ENCODE peak calls at places on chromosomes 7 and 10, in four cellular contexts. One of them, this sample, is unnamed.

GRCh38 chr7:139526578-139527544 is 3.4 kb downstream of the CLEC2L start:
- DNase-seq in tibial artery: no peak
- DNase-seq in psoas muscle: no peak
- DNase-seq in GM10248: no peak
- DNase-seq in this sample: no peak

GRCh38 chr10:33887188-33887587 is 552.7 kb upstream of the NRP1 start:
- DNase-seq in GM10248: no peak
- DNase-seq in tibial artery: no peak
- DNase-seq in psoas muscle: no peak
- DNase-seq in this sample: no peak

GRCh38 chr7:95482398-95482797 is 3.3 kb upstream of the ASB4 start:
- DNase-seq in tibial artery: no peak
- DNase-seq in GM10248: no peak
- DNase-seq in psoas muscle: no peak
- DNase-seq in this sample: no peak

GRCh38 chr7:40470111-40470736 is 335.4 kb downstream of the SUGCT start:
- DNase-seq in psoas muscle: no peak
- DNase-seq in tibial artery: peak; percentile 24
- DNase-seq in GM10248: no peak
- DNase-seq in this sample: no peak

GRCh38 chr10:5951167-5951711 is 26.1 kb downstream of the IL15RA start:
- DNase-seq in GM10248: no peak
- DNase-seq in psoas muscle: peak; percentile 66
- DNase-seq in tibial artery: peak; percentile 54
- DNase-seq in this sample: peak; percentile 80

GRCh38 chr10:86110156-86110786 is 256.3 kb downstream of the GRID1 start:
- DNase-seq in tibial artery: no peak
- DNase-seq in psoas muscle: no peak
- DNase-seq in GM10248: no peak
- DNase-seq in this sample: no peak

GRCh38 chr10:33005322-33006282 is 47.6 kb upstream of the ITGB1 start:
- DNase-seq in tibial artery: peak; percentile 68
- DNase-seq in GM10248: peak; percentile 40
- DNase-seq in psoas muscle: peak; percentile 86
- DNase-seq in this sample: peak; percentile 95

GRCh38 chr10:113015201-113015600 is 65.2 kb downstream of the TCF7L2 start:
- DNase-seq in tibial artery: no peak
- DNase-seq in psoas muscle: no peak
- DNase-seq in GM10248: no peak
- DNase-seq in this sample: no peak

GRCh38 chr7:108181073-108181985 is 51.2 kb upstream of the LAMB4 start:
- DNase-seq in GM10248: peak; percentile 26
- DNase-seq in psoas muscle: no peak
- DNase-seq in tibial artery: no peak
- DNase-seq in this sample: no peak

GRCh38 chr10:71399946-71400345 is 3.2 kb downstream of the CDH23 start:
- DNase-seq in GM10248: no peak
- DNase-seq in tibial artery: no peak
- DNase-seq in psoas muscle: no peak
- DNase-seq in this sample: no peak

GRCh38 chr10:60298408-60299389 is 91.0 kb downstream of the ANK3 start:
- DNase-seq in tibial artery: no peak
- DNase-seq in psoas muscle: no peak
- DNase-seq in GM10248: no peak
- DNase-seq in this sample: no peak

GRCh38 chr10:60296073-60296472 is 93.6 kb downstream of the ANK3 start:
- DNase-seq in GM10248: no peak
- DNase-seq in psoas muscle: no peak
- DNase-seq in tibial artery: no peak
- DNase-seq in this sample: no peak

GRCh38 chr10:60299390-60299778 is 90.3 kb downstream of the ANK3 start:
- DNase-seq in GM10248: no peak
- DNase-seq in psoas muscle: no peak
- DNase-seq in tibial artery: no peak
- DNase-seq in this sample: no peak

GRCh38 chr10:60303778-60304177 is 85.9 kb downstream of the ANK3 start:
- DNase-seq in GM10248: no peak
- DNase-seq in tibial artery: no peak
- DNase-seq in psoas muscle: no peak
- DNase-seq in this sample: no peak

GRCh38 chr10:60299961-60300883 is 89.5 kb downstream of the ANK3 start:
- DNase-seq in psoas muscle: no peak
- DNase-seq in GM10248: no peak
- DNase-seq in tibial artery: no peak
- DNase-seq in this sample: no peak
- TF ChIP-seq CTCF in psoas muscle: no peak
- TF ChIP-seq CTCF in GM10248: no peak
- TF ChIP-seq CTCF in tibial artery: no peak
- TF ChIP-seq CTCF in this sample: no peak

GRCh38 chr10:104767745-104768144 is 126.7 kb downstream of the SORCS3 start:
- DNase-seq in psoas muscle: no peak
- DNase-seq in GM10248: no peak
- DNase-seq in tibial artery: no peak
- DNase-seq in this sample: no peak
- TF ChIP-seq CTCF in psoas muscle: no peak
- TF ChIP-seq CTCF in GM10248: no peak
- TF ChIP-seq CTCF in tibial artery: no peak
- TF ChIP-seq CTCF in this sample: no peak

DNA sequence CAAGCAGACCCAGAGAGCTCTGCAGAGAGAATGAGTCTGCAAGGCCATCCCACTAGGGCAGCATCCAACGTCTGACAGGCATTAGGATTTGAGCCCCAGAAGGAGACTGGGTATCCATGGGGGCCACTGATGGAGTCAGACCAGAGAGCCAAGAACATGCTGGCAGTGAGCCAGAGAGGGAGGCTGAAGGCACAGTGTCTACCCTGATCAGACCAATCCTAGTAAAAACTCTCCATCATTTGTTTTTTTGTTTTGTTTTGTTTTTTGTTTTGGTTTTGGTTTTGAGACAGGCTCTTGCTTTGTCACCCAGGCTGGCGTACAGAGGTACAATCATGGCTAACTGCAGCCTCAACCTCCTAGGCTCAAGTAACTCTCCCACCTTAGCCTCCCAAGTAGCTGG is 133.1 kb upstream of the LYZL2 start:
- DNase-seq in tibial artery: no peak
- DNase-seq in GM10248: no peak
- DNase-seq in psoas muscle: no peak
- DNase-seq in this sample: no peak
- TF ChIP-seq CTCF in tibial artery: no peak
- TF ChIP-seq CTCF in GM10248: no peak
- TF ChIP-seq CTCF in psoas muscle: no peak
- TF ChIP-seq CTCF in this sample: no peak

GRCh38 chr10:69958232-69958902 is 94.3 kb upstream of the MACROH2A2 start:
- DNase-seq in GM10248: peak; percentile 76
- DNase-seq in tibial artery: no peak
- DNase-seq in psoas muscle: no peak
- DNase-seq in this sample: no peak
- TF ChIP-seq CTCF in GM10248: peak; percentile 89
- TF ChIP-seq CTCF in tibial artery: peak; percentile 59
- TF ChIP-seq CTCF in psoas muscle: peak; percentile 62
- TF ChIP-seq CTCF in this sample: no peak

DNA sequence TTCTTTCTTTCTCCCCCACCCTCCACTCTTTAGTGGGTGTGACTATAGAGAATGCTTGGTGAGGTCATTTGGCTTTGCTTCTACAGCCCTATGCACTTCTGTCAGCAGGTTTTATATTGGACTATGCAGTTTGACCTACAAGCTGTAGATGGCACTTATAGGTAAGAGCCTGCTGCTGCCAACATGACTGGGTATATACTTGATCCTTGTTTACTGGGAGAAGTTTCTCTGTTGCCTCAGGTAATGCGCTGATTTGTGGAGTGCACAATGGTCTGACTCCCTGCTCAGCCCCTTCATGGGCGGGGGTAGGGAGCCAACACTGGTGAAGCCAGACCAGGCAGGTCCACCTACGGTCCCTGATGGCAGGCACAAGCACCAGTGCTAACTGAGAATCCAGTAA is 33.7 kb upstream of the C7orf33 start:
- DNase-seq in psoas muscle: no peak
- DNase-seq in tibial artery: no peak
- DNase-seq in GM10248: no peak
- DNase-seq in this sample: no peak
- TF ChIP-seq CTCF in psoas muscle: no peak
- TF ChIP-seq CTCF in tibial artery: no peak
- TF ChIP-seq CTCF in GM10248: no peak
- TF ChIP-seq CTCF in this sample: no peak

GRCh38 chr7:152859781-152860191 is 100.2 kb downstream of the ACTR3B start:
- DNase-seq in GM10248: no peak
- DNase-seq in psoas muscle: no peak
- DNase-seq in tibial artery: no peak
- DNase-seq in this sample: no peak
- TF ChIP-seq CTCF in GM10248: no peak
- TF ChIP-seq CTCF in psoas muscle: peak; percentile 5
- TF ChIP-seq CTCF in tibial artery: no peak
- TF ChIP-seq CTCF in this sample: no peak

GRCh38 chr10:100969175-100970075 is at the start of gene SEMA4G:
- DNase-seq in tibial artery: no peak
- DNase-seq in psoas muscle: peak; percentile 69
- DNase-seq in GM10248: peak; percentile 74
- DNase-seq in this sample: peak; percentile 78
- TF ChIP-seq CTCF in tibial artery: peak; percentile 56
- TF ChIP-seq CTCF in psoas muscle: peak; percentile 65
- TF ChIP-seq CTCF in GM10248: peak; percentile 70
- TF ChIP-seq CTCF in this sample: peak; percentile 74

This sample was measured in sigmoid colon.